ENCODE peak calls at places on chromosomes 2 and 18, in six cellular contexts. P is choroid plexus epithelial cell, F is tibial nerve, X is progenitor cell of endocrine pancreas, Y is GM20000, Q is kidney. J is an unnamed sample.
A peak's percentile ranks its signal among the peaks of the same experiment; 100 is the strongest.

GRCh38 chr2:237413293-237414055 is 490 bp downstream of the COL6A3 start:
- DNase-seq in P (peak; percentile 63), F (no peak), X (no peak), Y (no peak), Q (no peak), J (no peak)

GRCh38 chr18:50944245-50944917 is 23.5 kb upstream of the ELAC1 start:
- DNase-seq in P (no peak), F (no peak), X (no peak), Y (no peak), Q (no peak), J (no peak)

GRCh38 chr2:69400121-69400520 is 13.1 kb upstream of the GFPT1 start:
- DNase-seq in P (no peak), F (no peak), X (no peak), Y (no peak), Q (no peak), J (no peak)

GRCh38 chr2:50181212-50181611 is 850.7 kb downstream of the NRXN1 start:
- DNase-seq in P (no peak), F (no peak), X (no peak), Y (no peak), Q (no peak), J (no peak)

GRCh38 chr2:28521663-28522062 is 25.8 kb downstream of the PLB1 start:
- DNase-seq in P (no peak), F (no peak), X (no peak), Y (no peak), Q (no peak), J (no peak)

GRCh38 chr2:75798624-75799023 is 87.9 kb upstream of the GCFC2 start:
- DNase-seq in P (no peak), F (no peak), X (no peak), Y (no peak), Q (no peak), J (no peak)

GRCh38 chr2:25251032-25251460 is 82.7 kb upstream of the POMC start:
- DNase-seq in P (no peak), F (no peak), X (no peak), Y (peak; percentile 71), Q (no peak), J (no peak)

GRCh38 chr18:79458131-79458838 is 62.6 kb downstream of the NFATC1 start:
- DNase-seq in P (peak; percentile 42), F (peak; percentile 53), X (peak; percentile 29), Y (no peak), Q (peak; percentile 87), J (no peak)

GRCh38 chr18:34001376-34001775 is 223.3 kb downstream of the NOL4 start:
- DNase-seq in P (no peak), F (no peak), X (no peak), Y (no peak), Q (no peak), J (no peak)

GRCh38 chr2:118539290-118539689 is 308.2 kb downstream of the EN1 start:
- DNase-seq in P (peak; percentile 60), F (no peak), X (no peak), Y (no peak), Q (no peak), J (no peak)

GRCh38 chr2:28619213-28620196 is 123.6 kb downstream of the PLB1 start:
- DNase-seq in P (no peak), F (no peak), X (no peak), Y (no peak), Q (peak; percentile 15), J (no peak)

GRCh38 chr2:223625652-223626051 is 23.5 kb upstream of the SCG2 start:
- DNase-seq in P (no peak), F (no peak), X (no peak), Y (no peak), Q (no peak), J (no peak)

GRCh38 chr2:42072349-42073118 is 24.7 kb downstream of the PKDCC start:
- DNase-seq in P (peak; percentile 61), F (peak; percentile 73), X (no peak), Y (no peak), Q (no peak), J (no peak)

GRCh38 chr18:75859533-75859932 is 432.0 kb upstream of the SMIM21 start:
- DNase-seq in P (no peak), F (no peak), X (no peak), Y (no peak), Q (no peak), J (no peak)

GRCh38 chr18:75857558-75857957 is 430.1 kb upstream of the SMIM21 start:
- DNase-seq in P (no peak), F (no peak), X (no peak), Y (no peak), Q (no peak), J (no peak)

GRCh38 chr18:75858754-75859153 is 431.3 kb upstream of the SMIM21 start:
- DNase-seq in P (no peak), F (no peak), X (no peak), Y (no peak), Q (no peak), J (no peak)

GRCh38 chr18:75854808-75855207 is 427.3 kb upstream of the SMIM21 start:
- DNase-seq in P (no peak), F (no peak), X (no peak), Y (no peak), Q (no peak), J (no peak)

GRCh38 chr18:75854174-75854573 is 426.7 kb upstream of the SMIM21 start:
- DNase-seq in P (no peak), F (no peak), X (no peak), Y (no peak), Q (no peak), J (no peak)
- TF ChIP-seq CTCF in P (peak; percentile 2), F (no peak), X (peak; percentile 28), Y (no peak), Q (no peak), J (no peak)

GRCh38 chr2:108182489-108182888 is 57.3 kb upstream of the SULT1C3 start:
- DNase-seq in P (peak; percentile 52), F (no peak), X (no peak), Y (no peak), Q (no peak), J (no peak)
- TF ChIP-seq CTCF in P (peak; percentile 56), F (no peak), X (peak; percentile 36), Y (no peak), Q (no peak), J (no peak)

GRCh38 chr2:219384872-219385271 is 2.8 kb downstream of the DNPEP start:
- DNase-seq in P (no peak), F (no peak), X (no peak), Y (no peak), Q (no peak), J (no peak)
- TF ChIP-seq CTCF in P (no peak), F (no peak), X (no peak), Y (no peak), Q (no peak), J (no peak)

DNA sequence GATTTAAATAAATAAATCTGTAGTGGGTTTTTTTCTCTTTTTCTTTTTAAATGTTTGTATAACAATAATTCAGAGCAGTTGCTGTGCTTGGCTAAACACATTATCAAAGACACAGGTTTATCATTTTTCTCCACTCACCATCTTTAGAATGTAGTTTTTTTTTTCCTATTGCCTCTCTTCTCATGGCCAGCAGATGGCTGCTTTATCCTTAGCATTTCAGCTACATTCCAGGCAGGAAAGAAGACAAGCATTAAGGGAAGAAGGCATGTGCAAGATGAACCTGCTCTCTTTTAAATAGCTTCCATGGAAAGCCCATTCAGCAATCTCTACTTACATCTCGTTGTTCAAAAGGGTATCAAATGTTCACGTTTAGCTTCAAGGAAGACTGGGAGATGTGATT is 42.6 kb downstream of the ARHGAP15 start:
- DNase-seq in P (peak; percentile 27), F (no peak), X (no peak), Y (no peak), Q (no peak), J (no peak)
- TF ChIP-seq CTCF in P (peak; percentile 45), F (no peak), X (peak; percentile 44), Y (no peak), Q (no peak), J (no peak)

DNA sequence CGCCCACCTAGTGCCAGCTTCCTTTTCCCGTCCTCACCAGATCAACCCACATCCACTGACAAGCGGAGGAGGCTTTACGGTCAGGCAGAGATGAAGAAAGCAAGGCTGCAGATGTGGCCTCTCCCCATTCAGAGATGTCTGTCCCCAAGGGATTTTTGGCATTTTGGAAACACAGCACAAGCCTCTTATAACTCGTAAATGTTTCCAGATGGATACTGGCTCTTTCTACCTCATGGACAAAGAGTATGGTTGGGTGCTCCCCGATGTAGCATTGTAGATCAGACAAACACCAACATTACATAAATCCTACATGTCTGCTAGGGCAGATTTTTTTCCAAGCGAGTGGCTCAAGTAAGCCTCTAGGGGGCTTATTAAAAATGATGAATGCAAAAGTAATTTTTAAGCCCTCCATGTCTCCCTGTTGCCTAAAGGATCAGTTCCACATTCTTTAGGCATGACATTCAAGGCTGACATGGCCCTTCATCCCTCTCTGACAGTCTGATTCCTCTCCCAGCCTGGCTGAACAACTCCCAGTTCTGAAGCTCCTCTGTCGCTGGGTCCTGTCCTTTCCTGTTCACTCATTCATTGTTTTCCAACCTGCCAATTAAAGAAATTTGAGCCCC is 11.7 kb downstream of the VIT start:
- DNase-seq in P (peak; percentile 41), F (peak; percentile 30), X (no peak), Y (no peak), Q (no peak), J (no peak)
- TF ChIP-seq CTCF in P (peak; percentile 47), F (no peak), X (peak; percentile 17), Y (no peak), Q (no peak), J (no peak)

GRCh38 chr2:199602271-199602895 is 144.6 kb upstream of the SATB2 start:
- DNase-seq in P (peak; percentile 7), F (no peak), X (no peak), Y (peak; percentile 25), Q (no peak), J (no peak)
- TF ChIP-seq CTCF in P (no peak), F (no peak), X (peak; percentile 20), Y (no peak), Q (no peak), J (no peak)

GRCh38 chr18:21300616-21301200 is 58.7 kb downstream of the GREB1L start:
- DNase-seq in P (no peak), F (no peak), X (no peak), Y (no peak), Q (no peak), J (no peak)
- TF ChIP-seq CTCF in P (no peak), F (no peak), X (no peak), Y (no peak), Q (no peak), J (no peak)

GRCh38 chr2:102592601-102593000 is 26.8 kb upstream of the SLC9A2 start:
- DNase-seq in P (peak; percentile 48), F (no peak), X (no peak), Y (no peak), Q (no peak), J (no peak)
- TF ChIP-seq CTCF in P (peak; percentile 67), F (no peak), X (peak; percentile 65), Y (no peak), Q (peak; percentile 52), J (no peak)